ENCODE peak calls at places on chromosomes 5 and 9, in nine cellular contexts. One of them, this sample, is unnamed.

GRCh38 chr9:19154135-19154612 is 26.9 kb upstream of the PLIN2 start:
- DNase-seq in activated CD4-positive, alpha-beta T cell treated with anti-CD3 and anti-CD28 coated beads for 24 hours: no peak
- DNase-seq in LoVo: no peak
- DNase-seq in GOT3: no peak
- DNase-seq in GM12891: no peak
- DNase-seq in KBM-7: peak
- DNase-seq in spleen: no peak
- DNase-seq in left ventricle myocardium superior: no peak
- DNase-seq in smooth muscle cell of the brain vasculature: no peak
- DNase-seq in this sample: no peak

GRCh38 chr9:95736370-95736769 is 139.1 kb upstream of the ERCC6L2 start:
- DNase-seq in activated CD4-positive, alpha-beta T cell treated with anti-CD3 and anti-CD28 coated beads for 24 hours: no peak
- DNase-seq in LoVo: no peak
- DNase-seq in GOT3: no peak
- DNase-seq in GM12891: no peak
- DNase-seq in KBM-7: no peak
- DNase-seq in spleen: no peak
- DNase-seq in left ventricle myocardium superior: no peak
- DNase-seq in smooth muscle cell of the brain vasculature: no peak
- DNase-seq in this sample: no peak

GRCh38 chr9:91712811-91713210 is 237.2 kb downstream of the ROR2 start:
- DNase-seq in activated CD4-positive, alpha-beta T cell treated with anti-CD3 and anti-CD28 coated beads for 24 hours: no peak
- DNase-seq in LoVo: no peak
- DNase-seq in GOT3: no peak
- DNase-seq in GM12891: no peak
- DNase-seq in KBM-7: no peak
- DNase-seq in spleen: no peak
- DNase-seq in left ventricle myocardium superior: no peak
- DNase-seq in smooth muscle cell of the brain vasculature: no peak
- DNase-seq in this sample: no peak

GRCh38 chr5:157820593-157821252 is 38.2 kb downstream of the CLINT1 start:
- DNase-seq in activated CD4-positive, alpha-beta T cell treated with anti-CD3 and anti-CD28 coated beads for 24 hours: no peak
- DNase-seq in LoVo: peak
- DNase-seq in GOT3: no peak
- DNase-seq in GM12891: no peak
- DNase-seq in KBM-7: peak
- DNase-seq in spleen: no peak
- DNase-seq in left ventricle myocardium superior: no peak
- DNase-seq in smooth muscle cell of the brain vasculature: peak
- DNase-seq in this sample: peak

GRCh38 chr5:154446183-154447073 is 631 bp downstream of the SAP30L start:
- DNase-seq in activated CD4-positive, alpha-beta T cell treated with anti-CD3 and anti-CD28 coated beads for 24 hours: peak
- DNase-seq in LoVo: peak
- DNase-seq in GOT3: no peak
- DNase-seq in GM12891: peak
- DNase-seq in KBM-7: peak
- DNase-seq in spleen: peak
- DNase-seq in left ventricle myocardium superior: peak
- DNase-seq in smooth muscle cell of the brain vasculature: peak
- DNase-seq in this sample: peak

GRCh38 chr5:2867373-2867933 is 116.0 kb upstream of the IRX2 start:
- DNase-seq in activated CD4-positive, alpha-beta T cell treated with anti-CD3 and anti-CD28 coated beads for 24 hours: no peak
- DNase-seq in LoVo: no peak
- DNase-seq in GOT3: no peak
- DNase-seq in GM12891: no peak
- DNase-seq in KBM-7: no peak
- DNase-seq in spleen: no peak
- DNase-seq in left ventricle myocardium superior: no peak
- DNase-seq in smooth muscle cell of the brain vasculature: no peak
- DNase-seq in this sample: no peak

GRCh38 chr9:78694950-78695349 is 398.0 kb downstream of the PSAT1 start:
- DNase-seq in activated CD4-positive, alpha-beta T cell treated with anti-CD3 and anti-CD28 coated beads for 24 hours: no peak
- DNase-seq in LoVo: no peak
- DNase-seq in GOT3: no peak
- DNase-seq in GM12891: no peak
- DNase-seq in KBM-7: no peak
- DNase-seq in spleen: no peak
- DNase-seq in left ventricle myocardium superior: no peak
- DNase-seq in smooth muscle cell of the brain vasculature: no peak
- DNase-seq in this sample: no peak

GRCh38 chr9:131614340-131614739 is 69.0 kb downstream of the PRRT1B start:
- DNase-seq in activated CD4-positive, alpha-beta T cell treated with anti-CD3 and anti-CD28 coated beads for 24 hours: no peak
- DNase-seq in LoVo: no peak
- DNase-seq in GOT3: no peak
- DNase-seq in GM12891: no peak
- DNase-seq in KBM-7: no peak
- DNase-seq in spleen: no peak
- DNase-seq in left ventricle myocardium superior: no peak
- DNase-seq in smooth muscle cell of the brain vasculature: no peak
- DNase-seq in this sample: no peak

GRCh38 chr5:149581192-149581861 is at the start of gene ARHGEF37:
- DNase-seq in activated CD4-positive, alpha-beta T cell treated with anti-CD3 and anti-CD28 coated beads for 24 hours: peak
- DNase-seq in LoVo: peak
- DNase-seq in GOT3: no peak
- DNase-seq in GM12891: peak
- DNase-seq in KBM-7: peak
- DNase-seq in spleen: peak
- DNase-seq in left ventricle myocardium superior: peak
- DNase-seq in smooth muscle cell of the brain vasculature: no peak
- DNase-seq in this sample: peak

GRCh38 chr9:120857481-120857880 is 14.8 kb upstream of the PSMD5 start:
- DNase-seq in activated CD4-positive, alpha-beta T cell treated with anti-CD3 and anti-CD28 coated beads for 24 hours: no peak
- DNase-seq in LoVo: no peak
- DNase-seq in GOT3: no peak
- DNase-seq in GM12891: no peak
- DNase-seq in KBM-7: no peak
- DNase-seq in spleen: peak
- DNase-seq in left ventricle myocardium superior: peak
- DNase-seq in smooth muscle cell of the brain vasculature: no peak
- DNase-seq in this sample: no peak

GRCh38 chr9:136093995-136094881 is 851 bp downstream of the NACC2 start:
- DNase-seq in activated CD4-positive, alpha-beta T cell treated with anti-CD3 and anti-CD28 coated beads for 24 hours: no peak
- DNase-seq in LoVo: peak
- DNase-seq in GOT3: no peak
- DNase-seq in GM12891: no peak
- DNase-seq in KBM-7: peak
- DNase-seq in spleen: peak
- DNase-seq in left ventricle myocardium superior: peak
- DNase-seq in smooth muscle cell of the brain vasculature: no peak
- DNase-seq in this sample: peak

GRCh38 chr9:134268308-134268724 is 57.9 kb upstream of the RXRA start:
- DNase-seq in activated CD4-positive, alpha-beta T cell treated with anti-CD3 and anti-CD28 coated beads for 24 hours: no peak
- DNase-seq in LoVo: no peak
- DNase-seq in GOT3: no peak
- DNase-seq in GM12891: peak
- DNase-seq in KBM-7: peak
- DNase-seq in spleen: peak
- DNase-seq in left ventricle myocardium superior: no peak
- DNase-seq in smooth muscle cell of the brain vasculature: peak
- DNase-seq in this sample: no peak

GRCh38 chr9:33082538-33083326 is 6.3 kb upstream of the SMU1 start:
- DNase-seq in activated CD4-positive, alpha-beta T cell treated with anti-CD3 and anti-CD28 coated beads for 24 hours: no peak
- DNase-seq in LoVo: no peak
- DNase-seq in GOT3: no peak
- DNase-seq in GM12891: no peak
- DNase-seq in KBM-7: peak
- DNase-seq in spleen: peak
- DNase-seq in left ventricle myocardium superior: no peak
- DNase-seq in smooth muscle cell of the brain vasculature: no peak
- DNase-seq in this sample: peak

GRCh38 chr5:97846646-97847045 is 663.6 kb upstream of the RIOK2 start:
- DNase-seq in activated CD4-positive, alpha-beta T cell treated with anti-CD3 and anti-CD28 coated beads for 24 hours: no peak
- DNase-seq in LoVo: no peak
- DNase-seq in GOT3: no peak
- DNase-seq in GM12891: no peak
- DNase-seq in KBM-7: no peak
- DNase-seq in spleen: no peak
- DNase-seq in left ventricle myocardium superior: no peak
- DNase-seq in smooth muscle cell of the brain vasculature: no peak
- DNase-seq in this sample: no peak

GRCh38 chr5:41927604-41928003 is 2.5 kb downstream of the FBXO4 start:
- DNase-seq in activated CD4-positive, alpha-beta T cell treated with anti-CD3 and anti-CD28 coated beads for 24 hours: no peak
- DNase-seq in LoVo: no peak
- DNase-seq in GOT3: no peak
- DNase-seq in GM12891: no peak
- DNase-seq in KBM-7: no peak
- DNase-seq in spleen: no peak
- DNase-seq in left ventricle myocardium superior: no peak
- DNase-seq in smooth muscle cell of the brain vasculature: no peak
- DNase-seq in this sample: no peak

GRCh38 chr9:15211160-15211993 is 95.6 kb downstream of the TTC39B start:
- DNase-seq in activated CD4-positive, alpha-beta T cell treated with anti-CD3 and anti-CD28 coated beads for 24 hours: peak
- DNase-seq in LoVo: peak
- DNase-seq in GOT3: no peak
- DNase-seq in GM12891: peak
- DNase-seq in KBM-7: peak
- DNase-seq in spleen: no peak
- DNase-seq in left ventricle myocardium superior: no peak
- DNase-seq in smooth muscle cell of the brain vasculature: peak
- DNase-seq in this sample: peak

GRCh38 chr9:1386420-1386819 is 336.3 kb downstream of the DMRT2 start:
- DNase-seq in activated CD4-positive, alpha-beta T cell treated with anti-CD3 and anti-CD28 coated beads for 24 hours: no peak
- DNase-seq in LoVo: no peak
- DNase-seq in GOT3: no peak
- DNase-seq in GM12891: no peak
- DNase-seq in KBM-7: no peak
- DNase-seq in spleen: no peak
- DNase-seq in left ventricle myocardium superior: no peak
- DNase-seq in smooth muscle cell of the brain vasculature: no peak
- DNase-seq in this sample: no peak

GRCh38 chr9:22617156-22617555 is 170.5 kb downstream of the DMRTA1 start:
- DNase-seq in activated CD4-positive, alpha-beta T cell treated with anti-CD3 and anti-CD28 coated beads for 24 hours: no peak
- DNase-seq in LoVo: no peak
- DNase-seq in GOT3: no peak
- DNase-seq in GM12891: no peak
- DNase-seq in KBM-7: no peak
- DNase-seq in spleen: no peak
- DNase-seq in left ventricle myocardium superior: no peak
- DNase-seq in smooth muscle cell of the brain vasculature: no peak
- DNase-seq in this sample: no peak

GRCh38 chr5:154829589-154830218 is 20.7 kb downstream of the FAXDC2 start:
- DNase-seq in activated CD4-positive, alpha-beta T cell treated with anti-CD3 and anti-CD28 coated beads for 24 hours: no peak
- DNase-seq in LoVo: peak
- DNase-seq in GOT3: no peak
- DNase-seq in GM12891: no peak
- DNase-seq in KBM-7: no peak
- DNase-seq in spleen: no peak
- DNase-seq in left ventricle myocardium superior: no peak
- DNase-seq in smooth muscle cell of the brain vasculature: no peak
- DNase-seq in this sample: peak

GRCh38 chr5:169964247-169964646 is 16.0 kb downstream of the INSYN2B start:
- DNase-seq in activated CD4-positive, alpha-beta T cell treated with anti-CD3 and anti-CD28 coated beads for 24 hours: no peak
- DNase-seq in LoVo: no peak
- DNase-seq in GOT3: no peak
- DNase-seq in GM12891: no peak
- DNase-seq in KBM-7: no peak
- DNase-seq in spleen: no peak
- DNase-seq in left ventricle myocardium superior: no peak
- DNase-seq in smooth muscle cell of the brain vasculature: no peak
- DNase-seq in this sample: no peak

GRCh38 chr9:92474569-92474968 is 7.7 kb downstream of the ASPN start:
- DNase-seq in activated CD4-positive, alpha-beta T cell treated with anti-CD3 and anti-CD28 coated beads for 24 hours: no peak
- DNase-seq in LoVo: no peak
- DNase-seq in GOT3: no peak
- DNase-seq in GM12891: no peak
- DNase-seq in KBM-7: no peak
- DNase-seq in spleen: no peak
- DNase-seq in left ventricle myocardium superior: no peak
- DNase-seq in smooth muscle cell of the brain vasculature: no peak
- DNase-seq in this sample: no peak

GRCh38 chr5:79582186-79582585 is 30.1 kb upstream of the TENT2 start:
- DNase-seq in activated CD4-positive, alpha-beta T cell treated with anti-CD3 and anti-CD28 coated beads for 24 hours: no peak
- DNase-seq in LoVo: no peak
- DNase-seq in GOT3: no peak
- DNase-seq in GM12891: no peak
- DNase-seq in KBM-7: no peak
- DNase-seq in spleen: no peak
- DNase-seq in left ventricle myocardium superior: no peak
- DNase-seq in smooth muscle cell of the brain vasculature: no peak
- DNase-seq in this sample: no peak

GRCh38 chr5:24232929-24233328 is 411.8 kb downstream of the CDH10 start:
- DNase-seq in activated CD4-positive, alpha-beta T cell treated with anti-CD3 and anti-CD28 coated beads for 24 hours: no peak
- DNase-seq in LoVo: no peak
- DNase-seq in GOT3: no peak
- DNase-seq in GM12891: no peak
- DNase-seq in KBM-7: peak
- DNase-seq in spleen: no peak
- DNase-seq in left ventricle myocardium superior: no peak
- DNase-seq in smooth muscle cell of the brain vasculature: no peak
- DNase-seq in this sample: no peak

GRCh38 chr5:84647581-84647980 is 262.9 kb upstream of the EDIL3 start:
- DNase-seq in activated CD4-positive, alpha-beta T cell treated with anti-CD3 and anti-CD28 coated beads for 24 hours: no peak
- DNase-seq in LoVo: no peak
- DNase-seq in GOT3: no peak
- DNase-seq in GM12891: no peak
- DNase-seq in KBM-7: no peak
- DNase-seq in spleen: no peak
- DNase-seq in left ventricle myocardium superior: no peak
- DNase-seq in smooth muscle cell of the brain vasculature: no peak
- DNase-seq in this sample: no peak

GRCh38 chr5:134600600-134600999 is 32.0 kb downstream of the SAR1B start:
- DNase-seq in activated CD4-positive, alpha-beta T cell treated with anti-CD3 and anti-CD28 coated beads for 24 hours: no peak
- DNase-seq in LoVo: no peak
- DNase-seq in GOT3: no peak
- DNase-seq in GM12891: no peak
- DNase-seq in KBM-7: no peak
- DNase-seq in spleen: no peak
- DNase-seq in left ventricle myocardium superior: no peak
- DNase-seq in smooth muscle cell of the brain vasculature: no peak
- DNase-seq in this sample: no peak

GRCh38 chr5:87829214-87829551 is 416.5 kb upstream of the CCNH start:
- DNase-seq in activated CD4-positive, alpha-beta T cell treated with anti-CD3 and anti-CD28 coated beads for 24 hours: no peak
- DNase-seq in LoVo: peak
- DNase-seq in GOT3: no peak
- DNase-seq in GM12891: no peak
- DNase-seq in KBM-7: no peak
- DNase-seq in spleen: no peak
- DNase-seq in left ventricle myocardium superior: peak
- DNase-seq in smooth muscle cell of the brain vasculature: no peak
- DNase-seq in this sample: no peak

GRCh38 chr5:106521701-106522100 is 1149.0 kb downstream of the EFNA5 start:
- DNase-seq in activated CD4-positive, alpha-beta T cell treated with anti-CD3 and anti-CD28 coated beads for 24 hours: no peak
- DNase-seq in LoVo: no peak
- DNase-seq in GOT3: no peak
- DNase-seq in GM12891: no peak
- DNase-seq in KBM-7: no peak
- DNase-seq in spleen: no peak
- DNase-seq in left ventricle myocardium superior: peak
- DNase-seq in smooth muscle cell of the brain vasculature: peak
- DNase-seq in this sample: no peak

GRCh38 chr9:36720043-36720442 is 147.3 kb downstream of the MELK start:
- DNase-seq in activated CD4-positive, alpha-beta T cell treated with anti-CD3 and anti-CD28 coated beads for 24 hours: no peak
- DNase-seq in LoVo: no peak
- DNase-seq in GOT3: no peak
- DNase-seq in GM12891: no peak
- DNase-seq in KBM-7: no peak
- DNase-seq in spleen: no peak
- DNase-seq in left ventricle myocardium superior: no peak
- DNase-seq in smooth muscle cell of the brain vasculature: no peak
- DNase-seq in this sample: no peak

GRCh38 chr9:78595200-78595945 is 298.4 kb downstream of the PSAT1 start:
- DNase-seq in activated CD4-positive, alpha-beta T cell treated with anti-CD3 and anti-CD28 coated beads for 24 hours: no peak
- DNase-seq in LoVo: no peak
- DNase-seq in GOT3: no peak
- DNase-seq in GM12891: no peak
- DNase-seq in KBM-7: no peak
- DNase-seq in spleen: no peak
- DNase-seq in left ventricle myocardium superior: no peak
- DNase-seq in smooth muscle cell of the brain vasculature: no peak
- DNase-seq in this sample: no peak

GRCh38 chr9:83472221-83472665 is 66.0 kb downstream of the FRMD3 start:
- DNase-seq in activated CD4-positive, alpha-beta T cell treated with anti-CD3 and anti-CD28 coated beads for 24 hours: no peak
- DNase-seq in LoVo: peak
- DNase-seq in GOT3: no peak
- DNase-seq in GM12891: no peak
- DNase-seq in KBM-7: no peak
- DNase-seq in spleen: no peak
- DNase-seq in left ventricle myocardium superior: no peak
- DNase-seq in smooth muscle cell of the brain vasculature: no peak
- DNase-seq in this sample: no peak

GRCh38 chr5:93070938-93071337 is 510.1 kb downstream of the NR2F1-AS1 start:
- DNase-seq in activated CD4-positive, alpha-beta T cell treated with anti-CD3 and anti-CD28 coated beads for 24 hours: no peak
- DNase-seq in LoVo: peak
- DNase-seq in GOT3: no peak
- DNase-seq in GM12891: no peak
- DNase-seq in KBM-7: no peak
- DNase-seq in spleen: no peak
- DNase-seq in left ventricle myocardium superior: no peak
- DNase-seq in smooth muscle cell of the brain vasculature: no peak
- DNase-seq in this sample: no peak